ENCODE peak calls at places on chromosomes 13 and 19, in nine cellular contexts. K, W, P, D, E, L, R, N and H are unnamed samples.
A peak's percentile ranks its signal among the peaks of the same experiment; 100 is the strongest.

GRCh38 chr13:35926859-35927530 is 204.2 kb downstream of the DCLK1 start:
- DNase-seq in K (no peak), W (no peak), P (no peak), D (no peak), E (no peak), L (no peak), R (no peak), N (no peak), H (peak; percentile 29)

GRCh38 chr19:54418030-54418929 is 3.0 kb downstream of the TTYH1 start:
- DNase-seq in K (no peak), W (no peak), P (no peak), D (no peak), E (no peak), L (no peak), R (peak; percentile 34), N (peak; percentile 42), H (no peak)

GRCh38 chr13:48630791-48631190 is 22.9 kb upstream of the CYSLTR2 start:
- DNase-seq in K (no peak), W (no peak), P (no peak), D (peak; percentile 45), E (no peak), L (no peak), R (no peak), N (no peak), H (no peak)

GRCh38 chr19:35775298-35776101 is at the start of gene ARHGAP33:
- DNase-seq in K (peak; percentile 98), W (peak; percentile 98), P (peak; percentile 88), D (peak; percentile 100), E (peak; percentile 95), L (peak; percentile 99), R (peak; percentile 99), N (peak; percentile 97), H (peak; percentile 100)

GRCh38 chr19:17136026-17136425 is 60.4 kb downstream of the MYO9B start:
- DNase-seq in K (no peak), W (no peak), P (no peak), D (no peak), E (no peak), L (no peak), R (no peak), N (no peak), H (no peak)

GRCh38 chr19:18772620-18773587 is 18.2 kb downstream of the COMP start:
- DNase-seq in K (no peak), W (no peak), P (no peak), D (no peak), E (no peak), L (peak; percentile 88), R (no peak), N (no peak), H (no peak)

GRCh38 chr13:73879346-73880020 is 254.7 kb downstream of the KLF12 start:
- DNase-seq in K (no peak), W (no peak), P (no peak), D (no peak), E (no peak), L (no peak), R (no peak), N (no peak), H (no peak)

GRCh38 chr13:112226320-112227002 is 149.7 kb upstream of the SPACA7 start:
- DNase-seq in K (no peak), W (no peak), P (no peak), D (no peak), E (no peak), L (no peak), R (no peak), N (no peak), H (no peak)

GRCh38 chr13:51800456-51800855 is 3.5 kb downstream of the DHRS12 start:
- DNase-seq in K (no peak), W (no peak), P (no peak), D (no peak), E (no peak), L (no peak), R (no peak), N (no peak), H (no peak)

GRCh38 chr13:51488212-51488611 is 35.4 kb upstream of the INTS6 start:
- DNase-seq in K (no peak), W (no peak), P (no peak), D (no peak), E (no peak), L (no peak), R (no peak), N (no peak), H (no peak)

GRCh38 chr19:8311461-8312260 is 3.5 kb upstream of the CD320 start:
- DNase-seq in K (no peak), W (peak; percentile 62), P (no peak), D (no peak), E (no peak), L (no peak), R (no peak), N (no peak), H (peak; percentile 41)

GRCh38 chr19:51971624-51972023 is 15.0 kb downstream of the ZNF350 start:
- DNase-seq in K (no peak), W (no peak), P (no peak), D (no peak), E (no peak), L (peak; percentile 24), R (no peak), N (peak; percentile 7), H (no peak)

GRCh38 chr19:5466814-5467291 is 11.6 kb downstream of the ZNRF4 start:
- DNase-seq in K (no peak), W (no peak), P (no peak), D (no peak), E (peak; percentile 39), L (peak; percentile 70), R (no peak), N (no peak), H (no peak)

GRCh38 chr19:39412100-39412866 is at the start of gene PLEKHG2:
- DNase-seq in K (peak; percentile 96), W (peak; percentile 97), P (peak; percentile 98), D (peak; percentile 100), E (peak; percentile 97), L (peak; percentile 100), R (peak; percentile 92), N (peak; percentile 99), H (peak; percentile 99)

GRCh38 chr13:80251403-80251802 is 89.5 kb downstream of the SPRY2 start:
- DNase-seq in K (no peak), W (no peak), P (peak; percentile 59), D (no peak), E (no peak), L (peak; percentile 80), R (no peak), N (no peak), H (no peak)

GRCh38 chr13:90300015-90300414 is 1047.5 kb upstream of the MIR17HG start:
- DNase-seq in K (no peak), W (no peak), P (no peak), D (no peak), E (no peak), L (no peak), R (no peak), N (no peak), H (no peak)

GRCh38 chr19:34179066-34179465 is 6.8 kb downstream of the LSM14A start:
- DNase-seq in K (no peak), W (no peak), P (no peak), D (no peak), E (no peak), L (no peak), R (no peak), N (no peak), H (no peak)

GRCh38 chr19:7340959-7341837 is 7.5 kb upstream of the ARHGEF18 start:
- DNase-seq in K (peak; percentile 97), W (peak; percentile 88), P (peak; percentile 43), D (peak; percentile 97), E (peak; percentile 52), L (peak; percentile 78), R (peak; percentile 67), N (peak; percentile 70), H (peak; percentile 76)

GRCh38 chr13:114109646-114110045 is 22.8 kb downstream of the RASA3 start:
- DNase-seq in K (peak; percentile 12), W (peak; percentile 56), P (no peak), D (no peak), E (peak; percentile 51), L (no peak), R (no peak), N (no peak), H (peak; percentile 88)

GRCh38 chr19:18173572-18174294 is at the start of gene IFI30:
- DNase-seq in K (no peak), W (peak; percentile 86), P (no peak), D (no peak), E (peak; percentile 19), L (peak; percentile 72), R (no peak), N (peak; percentile 70), H (peak; percentile 65)

GRCh38 chr19:42352216-42352892 is 26.9 kb downstream of the MEGF8 start:
- DNase-seq in K (no peak), W (no peak), P (peak; percentile 24), D (no peak), E (no peak), L (no peak), R (peak; percentile 73), N (no peak), H (no peak)